ENCODE peak calls at places on chromosomes 7 and 10, in ten cellular contexts. One of them, this sample, is unnamed.

GRCh38 chr10:109676703-109677102 is 246.6 kb downstream of the XPNPEP1 start:
- DNase-seq in astrocyte: no peak
- DNase-seq in left ventricle myocardium inferior: no peak
- DNase-seq in hippocampal formation: no peak
- DNase-seq in RKO: no peak
- DNase-seq in aorta: no peak
- DNase-seq in NB4: no peak
- DNase-seq in foreskin fibroblast: no peak
- DNase-seq in A549: no peak
- DNase-seq in neuronal stem cell: no peak
- DNase-seq in this sample: no peak

GRCh38 chr7:151897951-151898686 is 21.2 kb upstream of the PRKAG2 start:
- DNase-seq in astrocyte: no peak
- DNase-seq in left ventricle myocardium inferior: no peak
- DNase-seq in hippocampal formation: no peak
- DNase-seq in RKO: no peak
- DNase-seq in aorta: no peak
- DNase-seq in NB4: no peak
- DNase-seq in foreskin fibroblast: no peak
- DNase-seq in A549: no peak
- DNase-seq in neuronal stem cell: no peak
- DNase-seq in this sample: no peak

GRCh38 chr7:130392456-130392860 is 12.2 kb downstream of the CPA1 start:
- DNase-seq in astrocyte: peak
- DNase-seq in left ventricle myocardium inferior: no peak
- DNase-seq in hippocampal formation: no peak
- DNase-seq in RKO: no peak
- DNase-seq in aorta: no peak
- DNase-seq in NB4: no peak
- DNase-seq in foreskin fibroblast: peak
- DNase-seq in A549: no peak
- DNase-seq in neuronal stem cell: no peak
- DNase-seq in this sample: no peak

GRCh38 chr10:75417522-75417927 is 13.9 kb upstream of the LRMDA start:
- DNase-seq in astrocyte: no peak
- DNase-seq in left ventricle myocardium inferior: no peak
- DNase-seq in hippocampal formation: no peak
- DNase-seq in RKO: no peak
- DNase-seq in aorta: no peak
- DNase-seq in NB4: no peak
- DNase-seq in foreskin fibroblast: no peak
- DNase-seq in A549: no peak
- DNase-seq in neuronal stem cell: no peak
- DNase-seq in this sample: no peak

GRCh38 chr7:86598311-86598710 is 45.4 kb upstream of the GRM3 start:
- DNase-seq in astrocyte: no peak
- DNase-seq in left ventricle myocardium inferior: no peak
- DNase-seq in hippocampal formation: no peak
- DNase-seq in RKO: no peak
- DNase-seq in aorta: no peak
- DNase-seq in NB4: peak
- DNase-seq in foreskin fibroblast: no peak
- DNase-seq in A549: peak
- DNase-seq in neuronal stem cell: no peak
- DNase-seq in this sample: peak

GRCh38 chr10:93198401-93199175 is 124.9 kb downstream of the CYP26A1 start:
- DNase-seq in astrocyte: no peak
- DNase-seq in left ventricle myocardium inferior: no peak
- DNase-seq in hippocampal formation: no peak
- DNase-seq in RKO: no peak
- DNase-seq in aorta: peak
- DNase-seq in NB4: no peak
- DNase-seq in foreskin fibroblast: peak
- DNase-seq in A549: no peak
- DNase-seq in neuronal stem cell: no peak
- DNase-seq in this sample: no peak

GRCh38 chr7:75658802-75659201 is 79.9 kb downstream of the HIP1 start:
- DNase-seq in astrocyte: no peak
- DNase-seq in left ventricle myocardium inferior: no peak
- DNase-seq in hippocampal formation: no peak
- DNase-seq in RKO: no peak
- DNase-seq in aorta: no peak
- DNase-seq in NB4: no peak
- DNase-seq in foreskin fibroblast: no peak
- DNase-seq in A549: no peak
- DNase-seq in neuronal stem cell: no peak
- DNase-seq in this sample: no peak

GRCh38 chr10:129953541-129954031 is 10.5 kb downstream of the EBF3 start:
- DNase-seq in astrocyte: no peak
- DNase-seq in left ventricle myocardium inferior: no peak
- DNase-seq in hippocampal formation: no peak
- DNase-seq in RKO: no peak
- DNase-seq in aorta: no peak
- DNase-seq in NB4: no peak
- DNase-seq in foreskin fibroblast: peak
- DNase-seq in A549: no peak
- DNase-seq in neuronal stem cell: no peak
- DNase-seq in this sample: no peak